ENCODE peak calls at places on chromosomes 13 and 19, in eight cellular contexts. I is H9; H is left kidney; M is neural crest cell; G is H4; Z is fibroblast of pulmonary artery; E is effector memory CD4-positive, alpha-beta T cell; O is SJSA1. F is an unnamed sample.

GRCh38 chr13:96982672-96983071 is 11.6 kb downstream of the OXGR1 start:
- DNase-seq in I (no peak), H (peak; percentile 11), M (no peak), G (no peak), Z (peak; percentile 93), E (no peak), O (no peak), F (no peak)

GRCh38 chr13:105804561-105805190 is 730.8 kb downstream of the EFNB2 start:
- DNase-seq in I (no peak), H (no peak), M (no peak), G (no peak), Z (peak; percentile 48), E (no peak), O (no peak), F (no peak)

GRCh38 chr13:39105110-39105509 is 66.9 kb downstream of the NHLRC3 start:
- DNase-seq in I (no peak), H (no peak), M (no peak), G (peak; percentile 3), Z (peak; percentile 42), E (no peak), O (no peak), F (no peak)

GRCh38 chr13:45219938-45220375 is 19.1 kb upstream of the KCTD4 start:
- DNase-seq in I (no peak), H (no peak), M (no peak), G (peak; percentile 61), Z (peak; percentile 68), E (no peak), O (peak; percentile 72), F (peak; percentile 93)

GRCh38 chr13:95677564-95678386 is 836 bp downstream of the DNAJC3 start:
- DNase-seq in I (peak; percentile 47), H (peak; percentile 52), M (no peak), G (no peak), Z (peak; percentile 25), E (no peak), O (no peak), F (peak; percentile 33)

GRCh38 chr19:18290250-18291018 is 9.0 kb upstream of the JUND start:
- DNase-seq in I (no peak), H (no peak), M (no peak), G (no peak), Z (peak; percentile 60), E (peak; percentile 87), O (no peak), F (no peak)

GRCh38 chr13:49933511-49933910 is 2.6 kb downstream of the SPRYD7 start:
- DNase-seq in I (no peak), H (no peak), M (no peak), G (no peak), Z (no peak), E (no peak), O (no peak), F (no peak)

GRCh38 chr19:49331616-49332055 is 3.6 kb upstream of the CD37 start:
- DNase-seq in I (peak; percentile 71), H (peak; percentile 89), M (no peak), G (peak; percentile 64), Z (peak; percentile 60), E (peak; percentile 39), O (peak; percentile 17), F (peak; percentile 74)

GRCh38 chr13:95492044-95492801 is 60.3 kb upstream of the CLDN10 start:
- DNase-seq in I (peak; percentile 61), H (no peak), M (no peak), G (no peak), Z (no peak), E (no peak), O (no peak), F (no peak)

GRCh38 chr19:34690372-34690771 is 12.9 kb downstream of the ZNF302 start:
- DNase-seq in I (no peak), H (no peak), M (no peak), G (no peak), Z (no peak), E (no peak), O (no peak), F (no peak)

GRCh38 chr19:51531349-51532315 is at the start of gene SIGLEC6:
- DNase-seq in I (no peak), H (peak; percentile 9), M (no peak), G (no peak), Z (no peak), E (no peak), O (no peak), F (peak; percentile 17)

F was measured in SW480.